ENCODE peak calls at places on chromosomes 6 and 20, in seven cellular contexts. D is CD8-positive, alpha-beta T cell; U is heart left ventricle; A is cardiac muscle cell; Z is neural progenitor cell; I is fibroblast of lung; E is iPS DF 6.9. Y is an unnamed sample. For H3K4me1, H3K27me3 and H3K9me3, the result is how much of the 10 kb centered on the place peaks cover.

GRCh38 chr6:50780382-50780781 is 38.3 kb upstream of the TFAP2B start:
- DNase-seq in D (no peak), U (no peak), A (no peak), Z (no peak), I (no peak), E (no peak), Y (no peak)

GRCh38 chr6:130282234-130282995 is 59.7 kb upstream of the SAMD3 start:
- DNase-seq in D (peak), U (no peak), A (peak), Z (peak), I (peak), E (no peak), Y (peak)

GRCh38 chr6:41476407-41476806 is 69.8 kb upstream of the FOXP4 start:
- DNase-seq in D (no peak), U (no peak), A (no peak), Z (no peak), I (no peak), E (no peak), Y (no peak)

GRCh38 chr20:5947276-5947675 is 3.1 kb downstream of the TRMT6 start:
- DNase-seq in D (no peak), U (no peak), A (no peak), Z (no peak), I (no peak), E (no peak), Y (no peak)

GRCh38 chr6:169831450-169832246 is 80.2 kb downstream of the ERMARD start:
- DNase-seq in D (peak), U (peak), A (peak), Z (peak), I (peak), E (peak), Y (peak)

GRCh38 chr20:50226093-50226974 is 35.7 kb downstream of the CEBPB start:
- DNase-seq in D (no peak), U (peak), A (peak), Z (no peak), I (peak), E (no peak), Y (peak)

GRCh38 chr6:16511048-16511660 is 250.1 kb downstream of the ATXN1 start:
- DNase-seq in D (no peak), U (no peak), A (peak), Z (peak), I (peak), E (no peak), Y (no peak)

GRCh38 chr20:46800405-46800804 is 91.0 kb downstream of the SLC2A10 start:
- DNase-seq in D (no peak), U (no peak), A (no peak), Z (no peak), I (no peak), E (no peak), Y (no peak)

GRCh38 chr6:163585932-163586437 is 171.5 kb downstream of the QKI start:
- DNase-seq in D (no peak), U (peak), A (peak), Z (no peak), I (peak), E (no peak), Y (no peak)

GRCh38 chr6:73652637-73653570 is 888 bp downstream of the SLC17A5 start:
- DNase-seq in D (peak), U (peak), A (peak), Z (peak), I (peak), E (no peak), Y (peak)

GRCh38 chr6:108565893-108566292 is 5.2 kb downstream of the FOXO3 start:
- DNase-seq in D (no peak), U (peak), A (peak), Z (no peak), I (peak), E (no peak), Y (no peak)

GRCh38 chr20:57312138-57312537 is 17.5 kb upstream of the SPO11 start:
- DNase-seq in D (no peak), U (no peak), A (no peak), Z (no peak), I (no peak), E (no peak), Y (no peak)

GRCh38 chr20:57310821-57311514 is 18.6 kb upstream of the SPO11 start:
- DNase-seq in D (no peak), U (no peak), A (no peak), Z (no peak), I (no peak), E (no peak), Y (no peak)

GRCh38 chr20:57309544-57310115 is 20.0 kb upstream of the SPO11 start:
- DNase-seq in D (no peak), U (no peak), A (no peak), Z (no peak), I (no peak), E (no peak), Y (no peak)

GRCh38 chr20:57306747-57307146 is 22.9 kb upstream of the SPO11 start:
- DNase-seq in D (no peak), U (no peak), A (no peak), Z (no peak), I (no peak), E (no peak), Y (no peak)

GRCh38 chr20:57308451-57309410 is 20.9 kb upstream of the SPO11 start:
- DNase-seq in D (no peak), U (no peak), A (no peak), Z (no peak), I (no peak), E (no peak), Y (no peak)
- H3K4me1 ChIP-seq in D (under half), U (under half), A (under half), Z (under half), I (under half), E (under half), Y (under half)

GRCh38 chr20:2806351-2806701 is 5.9 kb upstream of the CPXM1 start:
- DNase-seq in D (no peak), U (no peak), A (no peak), Z (no peak), I (no peak), E (no peak), Y (no peak)
- H3K27me3 ChIP-seq in D (under half), U (half or more), A (half or more), Z (half or more), I (half or more), E (half or more), Y (under half)

GRCh38 chr20:55597526-55597925 is 407.8 kb downstream of the CBLN4 start:
- DNase-seq in D (no peak), U (no peak), A (no peak), Z (no peak), I (no peak), E (no peak), Y (no peak)
- H3K9me3 ChIP-seq in D (under half), U (under half), A (under half), Z (under half), I (under half), E (under half), Y (under half)

DNA sequence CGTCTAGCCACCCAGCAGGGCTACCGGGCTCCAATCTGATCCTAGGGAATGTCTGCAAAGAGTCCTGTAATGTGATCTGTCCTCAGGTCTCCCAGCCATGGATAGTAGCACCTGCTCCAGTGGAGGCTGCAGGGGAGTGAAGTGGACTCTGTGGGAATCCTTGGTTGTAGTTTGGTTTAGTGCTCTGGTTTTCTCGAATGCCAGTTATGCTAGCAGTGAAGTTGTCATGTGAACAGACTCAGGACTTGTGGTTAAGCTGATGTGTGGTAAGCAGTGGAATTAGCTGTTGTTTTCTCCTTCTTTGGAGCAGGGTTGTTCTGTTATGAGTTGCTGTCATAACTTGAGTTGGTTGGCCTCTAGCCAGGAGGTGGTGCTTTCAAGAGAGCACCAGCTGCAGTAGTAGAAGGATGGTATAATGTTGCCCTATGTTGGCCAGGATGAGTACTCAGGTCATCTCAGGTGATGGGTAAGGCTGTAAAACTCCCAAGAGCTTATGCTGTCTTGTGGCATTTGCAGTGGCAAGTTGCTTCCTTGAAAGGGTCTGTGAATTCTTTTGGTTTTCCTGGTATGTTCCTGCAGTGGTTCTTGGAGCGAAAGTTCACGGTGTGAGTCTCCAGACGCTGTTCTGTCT is 390.2 kb downstream of the UTRN start:
- DNase-seq in D (no peak), U (no peak), A (peak), Z (no peak), I (peak), E (no peak), Y (no peak)
- H3K4me1 ChIP-seq in D (under half), U (under half), A (under half), Z (under half), I (under half), E (under half), Y (under half)

DNA sequence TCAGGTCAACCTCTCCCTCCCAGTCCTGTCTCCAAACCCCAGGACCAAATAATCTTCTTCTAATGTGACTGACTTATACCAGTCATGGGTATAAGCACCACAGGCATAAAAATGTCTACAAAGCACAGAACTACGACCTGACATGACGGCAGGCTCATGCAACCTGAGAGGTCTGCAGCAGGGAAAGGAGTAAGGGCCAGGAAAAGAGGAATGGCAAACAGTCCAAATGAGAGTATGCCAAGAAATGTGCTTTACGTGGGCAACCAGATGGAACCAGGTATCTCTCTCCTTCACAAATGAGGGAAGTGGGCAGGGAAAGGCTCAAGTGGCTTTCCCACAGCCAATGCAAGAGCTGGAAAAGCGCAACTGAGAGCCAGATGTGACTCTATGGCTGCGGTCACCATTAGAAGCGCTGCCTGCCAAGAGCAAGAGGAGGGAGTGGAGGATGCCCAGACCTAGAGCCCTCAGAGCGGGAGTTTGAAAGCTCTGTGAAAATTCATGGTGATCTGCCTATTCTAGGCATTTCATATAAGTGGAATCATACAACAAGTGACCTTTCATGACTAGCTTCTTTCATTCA is 6.0 kb downstream of the APMAP start:
- DNase-seq in D (peak), U (no peak), A (no peak), Z (no peak), I (no peak), E (no peak), Y (no peak)
- H3K27me3 ChIP-seq in D (under half), U (under half), A (under half), Z (under half), I (under half), E (under half), Y (under half)

DNA sequence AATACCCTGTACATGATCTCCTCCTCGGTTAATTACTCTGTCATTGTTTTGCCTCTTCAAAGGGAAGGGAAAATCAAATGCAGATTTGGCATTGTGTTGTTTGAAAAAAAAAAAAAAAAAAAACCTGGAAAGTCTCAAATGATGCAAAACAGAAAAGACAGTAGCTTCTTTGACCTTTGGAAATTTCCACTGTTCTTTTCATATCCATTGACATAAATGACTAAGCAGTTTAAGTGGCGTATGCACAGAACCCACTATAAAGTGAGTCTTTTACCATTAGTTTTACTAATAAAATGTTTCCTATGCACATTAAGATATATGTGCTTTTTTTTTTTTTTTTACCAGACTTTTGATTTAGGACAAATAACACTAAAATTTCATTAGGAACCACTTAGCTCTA is 704.3 kb downstream of the TFAP2A start:
- DNase-seq in D (no peak), U (no peak), A (no peak), Z (no peak), I (no peak), E (no peak), Y (no peak)
- H3K9me3 ChIP-seq in D (under half), U (under half), A (under half), Z (under half), I (under half), E (under half), Y (under half)

GRCh38 chr20:62202676-62203377 is 17.3 kb downstream of the HRH3 start:
- DNase-seq in D (no peak), U (no peak), A (no peak), Z (no peak), I (no peak), E (no peak), Y (no peak)
- H3K4me1 ChIP-seq in D (under half), U (under half), A (under half), Z (under half), I (under half), E (under half), Y (under half)

GRCh38 chr20:57579898-57580447 is 19.1 kb downstream of the PCK1 start:
- DNase-seq in D (no peak), U (no peak), A (no peak), Z (no peak), I (no peak), E (no peak), Y (no peak)
- H3K27me3 ChIP-seq in D (under half), U (half or more), A (under half), Z (under half), I (under half), E (under half), Y (under half)

DNA sequence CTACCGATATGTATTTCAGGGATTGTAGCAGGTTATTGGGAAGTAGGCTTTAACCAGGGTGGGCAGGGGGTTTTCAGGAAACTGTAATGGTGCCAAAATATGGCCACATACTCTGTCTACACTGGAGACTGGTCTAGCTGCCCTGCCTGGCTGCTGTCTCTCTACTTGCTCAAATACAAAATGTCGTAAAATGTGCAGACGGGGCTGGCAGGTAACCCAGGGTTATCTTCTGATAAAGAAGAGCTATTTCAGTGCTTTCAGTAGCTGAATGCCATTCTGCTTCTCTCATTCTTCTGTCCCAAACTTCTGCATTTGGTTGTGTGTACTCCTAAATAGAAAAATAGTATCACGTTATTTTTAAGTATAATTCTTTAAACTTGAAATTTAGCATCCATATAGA is 616.2 kb downstream of the EPM2A start:
- DNase-seq in D (no peak), U (no peak), A (no peak), Z (no peak), I (no peak), E (no peak), Y (no peak)
- H3K9me3 ChIP-seq in D (under half), U (under half), A (under half), Z (under half), I (under half), E (under half), Y (under half)

Y was measured in CD4-positive, CD25-positive, alpha-beta regulatory T cell.